ENCODE peak calls at places on chromosomes 11 and 22, in nine cellular contexts. J, P, O, F, M, D, Z, I and V are unnamed samples.

GRCh38 chr22:24985824-24986214 is 33.3 kb downstream of the KIAA1671 start:
- DNase-seq in Z (no peak), P (no peak), O (peak; percentile 84), F (peak; percentile 36), J (no peak), I (no peak), M (no peak), D (peak; percentile 98), V (no peak)

GRCh38 chr11:123519055-123519796 is 89.2 kb downstream of the GRAMD1B start:
- DNase-seq in J (no peak), Z (no peak), D (peak; percentile 15), F (no peak), I (no peak), M (no peak), P (no peak), O (peak; percentile 19), V (no peak)

GRCh38 chr11:69942333-69942820 is 123.2 kb upstream of the FGF3 start:
- DNase-seq in F (no peak), M (no peak), O (no peak), I (no peak), D (no peak), J (no peak), Z (no peak), P (no peak), V (no peak)

GRCh38 chr11:113554531-113554930 is 79.3 kb upstream of the DRD2 start:
- DNase-seq in J (no peak), P (no peak), O (no peak), I (no peak), M (no peak), D (no peak), Z (no peak), F (no peak), V (no peak)

GRCh38 chr11:15276616-15277015 is 161.9 kb downstream of the INSC start:
- DNase-seq in P (no peak), D (no peak), Z (no peak), M (no peak), J (no peak), O (peak; percentile 3), F (no peak), I (no peak), V (no peak)

GRCh38 chr11:4025248-4025956 is 69.2 kb upstream of the RRM1 start:
- DNase-seq in F (peak; percentile 12), P (no peak), J (no peak), Z (no peak), D (no peak), I (no peak), O (peak; percentile 19), M (no peak), V (no peak)

GRCh38 chr22:45889539-45890350 is 87.2 kb downstream of the WNT7B start:
- DNase-seq in P (no peak), O (peak; percentile 24), F (no peak), J (no peak), D (peak; percentile 24), Z (no peak), I (no peak), M (no peak), V (no peak)

GRCh38 chr11:111388842-111389241 is 9.8 kb upstream of the POU2AF1 start:
- DNase-seq in M (no peak), I (no peak), Z (no peak), J (no peak), D (no peak), F (peak; percentile 51), O (no peak), P (no peak), V (no peak)

GRCh38 chr11:32435511-32435946 is at the start of gene WT1:
- DNase-seq in F (no peak), O (no peak), Z (no peak), I (no peak), P (no peak), D (no peak), J (no peak), M (peak; percentile 61), V (no peak)

GRCh38 chr11:32434116-32434386 is 1.3 kb downstream of the WT1 start:
- DNase-seq in J (no peak), P (no peak), O (no peak), I (no peak), M (no peak), D (no peak), Z (no peak), F (no peak), V (no peak)

GRCh38 chr11:32433249-32434115 is 1.9 kb downstream of the WT1 start:
- DNase-seq in Z (no peak), O (no peak), D (no peak), P (no peak), F (no peak), J (no peak), M (no peak), I (no peak), V (no peak)

GRCh38 chr11:32435152-32435480 is 223 bp downstream of the WT1 start:
- DNase-seq in Z (no peak), P (no peak), F (no peak), D (no peak), J (no peak), I (no peak), M (peak; percentile 52), O (no peak), V (no peak)

GRCh38 chr11:32434387-32435151 is 770 bp downstream of the WT1 start:
- DNase-seq in J (no peak), O (no peak), F (no peak), Z (no peak), I (no peak), D (no peak), M (peak; percentile 81), P (no peak), V (no peak)
- H3K4me3 ChIP-seq in J (no peak overlapping the region), O (no peak overlapping the region), F (no peak overlapping the region), Z (no peak overlapping the region), I (no peak overlapping the region), D (no peak overlapping the region), M (peak overlapping the region; percentile 40), P (peak overlapping the region; percentile 36), V (no peak overlapping the region)

GRCh38 chr22:30074994-30075393 is 5.3 kb upstream of the HORMAD2 start:
- DNase-seq in P (no peak), D (no peak), J (no peak), I (no peak), F (no peak), Z (no peak), O (no peak), M (no peak), V (no peak)

GRCh38 chr22:30077279-30077678 is 3.0 kb upstream of the HORMAD2 start:
- DNase-seq in F (no peak), P (no peak), I (no peak), Z (no peak), O (no peak), J (no peak), M (no peak), D (no peak), V (no peak)

GRCh38 chr22:30078320-30079311 is 1.6 kb upstream of the HORMAD2 start:
- DNase-seq in F (peak; percentile 38), Z (no peak), O (no peak), M (no peak), J (peak; percentile 4), I (no peak), P (no peak), D (no peak), V (no peak)

GRCh38 chr22:30080805-30081204 is 541 bp downstream of the HORMAD2 start:
- DNase-seq in Z (no peak), P (peak; percentile 84), D (no peak), O (no peak), M (no peak), F (no peak), I (no peak), J (no peak), V (no peak)

DNA sequence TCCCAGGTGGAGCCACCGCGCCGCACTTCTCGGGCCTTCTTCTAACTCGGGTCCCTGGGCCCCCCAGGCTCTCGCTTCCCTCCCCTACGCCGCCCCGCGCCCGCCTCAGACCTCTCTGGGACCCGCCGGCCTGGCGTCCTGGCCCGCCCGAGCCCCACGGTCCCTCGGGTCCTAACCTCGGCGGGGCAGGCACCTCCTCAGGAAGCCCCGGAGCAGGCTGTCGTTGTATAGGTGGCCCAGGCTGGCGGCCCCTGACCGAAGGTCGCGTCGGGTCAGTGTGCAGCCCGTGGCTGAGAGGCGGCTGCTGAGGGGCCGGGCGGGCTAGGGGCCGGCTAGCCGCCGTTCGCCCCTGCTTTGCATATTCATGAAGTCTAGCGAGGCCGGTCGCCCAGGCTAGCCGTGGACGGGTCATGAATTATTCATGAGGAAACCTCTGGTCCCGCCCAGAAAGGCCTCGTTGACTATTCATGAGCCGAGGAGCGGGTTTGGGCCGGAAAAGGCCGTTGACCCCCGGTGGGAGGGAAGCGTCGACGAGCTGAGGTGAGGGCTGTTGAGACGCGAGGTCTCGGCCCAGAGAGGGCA is at the start of gene HORMAD2:
- DNase-seq in P (peak; percentile 92), I (no peak), F (no peak), M (no peak), O (peak; percentile 64), J (no peak), D (peak; percentile 40), Z (no peak), V (no peak)
- H3K4me3 ChIP-seq in P (peak within 1 kb of the TSS; percentile 57), I (no peak within 1 kb of the TSS), F (no peak within 1 kb of the TSS), M (no peak within 1 kb of the TSS), O (peak within 1 kb of the TSS; percentile 33), J (no peak within 1 kb of the TSS), D (peak within 1 kb of the TSS; percentile 51), Z (no peak within 1 kb of the TSS), V (no peak within 1 kb of the TSS)

GRCh38 chr11:134468796-134469195 is 56.8 kb upstream of the B3GAT1 start:
- DNase-seq in I (no peak), F (no peak), M (no peak), Z (no peak), O (no peak), P (peak; percentile 56), D (no peak), J (no peak), V (no peak)

GRCh38 chr11:134469627-134470026 is 57.6 kb upstream of the B3GAT1 start:
- DNase-seq in I (no peak), D (no peak), J (no peak), O (no peak), M (no peak), Z (no peak), P (no peak), F (no peak), V (no peak)

GRCh38 chr11:134466909-134467567 is 55.0 kb upstream of the B3GAT1 start:
- DNase-seq in P (no peak), J (no peak), O (no peak), F (no peak), I (no peak), Z (no peak), M (no peak), D (no peak), V (no peak)

GRCh38 chr11:134466035-134466908 is 54.2 kb upstream of the B3GAT1 start:
- DNase-seq in I (no peak), P (peak; percentile 60), D (no peak), M (no peak), O (no peak), F (no peak), Z (no peak), J (no peak), V (no peak)

GRCh38 chr11:134468081-134468668 is 56.1 kb upstream of the B3GAT1 start:
- DNase-seq in Z (no peak), J (no peak), O (no peak), M (no peak), P (peak; percentile 46), I (no peak), D (no peak), F (no peak), V (no peak)
- H3K4me3 ChIP-seq in Z (no peak overlapping the region), J (no peak overlapping the region), O (no peak overlapping the region), M (no peak overlapping the region), P (peak overlapping the region; percentile 49), I (no peak overlapping the region), D (no peak overlapping the region), F (no peak overlapping the region), V (no peak overlapping the region)

DNA sequence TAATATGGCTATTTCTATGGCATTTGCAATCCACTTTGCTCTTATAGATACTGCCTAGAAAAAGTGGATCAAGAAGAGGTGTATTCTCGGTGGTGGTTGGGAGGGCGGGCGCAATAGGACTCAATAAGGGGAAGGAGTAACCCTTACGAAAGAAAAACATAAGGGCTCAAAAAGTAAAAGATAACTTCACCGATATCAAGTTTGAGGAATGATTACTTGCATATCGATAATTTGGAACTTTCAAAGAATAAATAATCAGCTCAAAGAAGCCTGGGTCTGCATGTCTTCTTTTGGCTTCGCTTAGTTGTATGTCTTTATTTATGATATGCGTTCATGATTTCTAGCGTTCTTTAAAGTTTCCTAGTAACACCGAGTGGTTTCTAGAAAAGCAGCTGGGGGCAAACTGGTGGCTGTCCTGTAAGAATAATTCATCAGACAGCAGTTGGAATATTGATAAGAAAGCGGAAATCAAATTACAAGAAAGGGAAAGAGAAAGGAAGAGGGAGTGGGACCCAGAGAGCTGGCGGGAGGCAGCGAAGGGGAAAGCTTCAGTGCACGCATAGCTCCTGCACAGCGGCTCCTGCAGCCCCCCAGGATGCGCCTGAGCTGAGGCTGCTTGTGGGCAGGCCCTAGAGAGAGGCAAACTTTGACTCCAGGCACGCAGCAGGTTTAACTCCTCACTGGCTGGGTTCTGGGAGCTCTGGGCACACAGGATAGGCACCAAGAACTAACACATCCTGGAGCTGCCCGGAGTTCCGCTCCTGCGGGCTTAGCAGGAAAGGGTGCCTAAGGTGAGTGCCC is 9.1 kb upstream of the FLI1 start:
- DNase-seq in Z (no peak), P (no peak), J (no peak), I (no peak), M (no peak), D (no peak), O (no peak), F (no peak), V (no peak)
- H3K4me3 ChIP-seq in Z (peak overlapping the region; percentile 34), P (no peak overlapping the region), J (no peak overlapping the region), I (no peak overlapping the region), M (peak overlapping the region; percentile 26), D (peak overlapping the region; percentile 32), O (no peak overlapping the region), F (no peak overlapping the region), V (peak overlapping the region; percentile 16)